ENCODE peak calls at places on chromosome 2, in four cellular contexts. U, N, J and S are unnamed samples.

GRCh38 chr2:46978696-46979095 is 63.1 kb upstream of the MCFD2 start:
- DNase-seq in U (no peak), N (no peak), J (no peak), S (no peak)

GRCh38 chr2:180124273-180124881 is 117.3 kb upstream of the CWC22 start:
- DNase-seq in J (no peak), U (no peak), N (no peak), S (no peak)

GRCh38 chr2:170770304-170771048 is at the start of gene ERICH2:
- DNase-seq in N (peak; percentile 86), U (peak; percentile 41), J (peak; percentile 87), S (peak; percentile 59)

GRCh38 chr2:164388511-164388910 is 232.8 kb downstream of the GRB14 start:
- DNase-seq in J (no peak), N (no peak), U (peak; percentile 88), S (no peak)

GRCh38 chr2:112310906-112311305 is 35.5 kb downstream of the ZC3H6 start:
- DNase-seq in U (no peak), J (no peak), N (no peak), S (no peak)

GRCh38 chr2:96119981-96120720 is 3.8 kb upstream of the ADRA2B start:
- DNase-seq in N (no peak), U (no peak), J (no peak), S (no peak)

GRCh38 chr2:30778611-30779010 is 28.6 kb downstream of the CAPN13 start:
- DNase-seq in N (no peak), J (no peak), U (no peak), S (no peak)

GRCh38 chr2:134884435-134884834 is 34.2 kb upstream of the CCNT2 start:
- DNase-seq in U (no peak), N (no peak), J (no peak), S (no peak)

GRCh38 chr2:191105082-191105481 is 45.7 kb downstream of the STAT4 start:
- DNase-seq in N (no peak), U (no peak), J (no peak), S (no peak)

GRCh38 chr2:154455201-154455600 is 243.3 kb upstream of the KCNJ3 start:
- DNase-seq in N (no peak), J (no peak), U (no peak), S (no peak)

GRCh38 chr2:191180712-191181111 is 29.9 kb upstream of the STAT4 start:
- DNase-seq in N (no peak), J (no peak), U (no peak), S (no peak)

GRCh38 chr2:32862269-32863055 is 84.3 kb upstream of the LTBP1 start:
- DNase-seq in J (no peak), U (no peak), N (no peak), S (no peak)

GRCh38 chr2:99748344-99748743 is 258.5 kb upstream of the REV1 start:
- DNase-seq in N (no peak), J (no peak), U (no peak), S (no peak)

GRCh38 chr2:105744909-105745853 is at the start of gene NCK2:
- DNase-seq in J (peak; percentile 31), N (peak; percentile 41), U (no peak), S (peak; percentile 23)

GRCh38 chr2:30958571-30959220 is 151.4 kb upstream of the CAPN13 start:
- DNase-seq in J (no peak), N (no peak), U (no peak), S (no peak)

GRCh38 chr2:36287363-36288275 is 68.0 kb upstream of the CRIM1 start:
- DNase-seq in N (no peak), U (no peak), J (no peak), S (no peak)

GRCh38 chr2:99337931-99338580 is 867 bp downstream of the EIF5B start:
- DNase-seq in N (no peak), J (no peak), U (no peak), S (no peak)

GRCh38 chr2:102664439-102665042 is 45.2 kb downstream of the SLC9A2 start:
- DNase-seq in U (peak; percentile 88), J (no peak), N (peak; percentile 61), S (no peak)

GRCh38 chr2:76270356-76270755 is 559.6 kb upstream of the GCFC2 start:
- DNase-seq in J (no peak), U (no peak), N (no peak), S (no peak)

GRCh38 chr2:172962824-172963223 is 112.8 kb upstream of the MAP3K20 start:
- DNase-seq in N (no peak), J (no peak), U (no peak), S (no peak)

GRCh38 chr2:74379851-74380789 is at the start of gene DCTN1:
- DNase-seq in U (peak; percentile 26), N (peak; percentile 43), J (peak; percentile 38), S (peak; percentile 53)

GRCh38 chr2:19349911-19350677 is 8.3 kb downstream of the OSR1 start:
- DNase-seq in U (no peak), J (peak; percentile 48), N (peak; percentile 66), S (peak; percentile 45)

GRCh38 chr2:230457073-230457768 is 41.2 kb downstream of the SP100 start:
- DNase-seq in J (no peak), U (no peak), N (no peak), S (no peak)

GRCh38 chr2:180625006-180625844 is 355.2 kb upstream of the UBE2E3 start:
- DNase-seq in N (no peak), U (peak; percentile 18), J (no peak), S (no peak)

GRCh38 chr2:230721712-230722111 is 9.1 kb downstream of the CAB39 start:
- DNase-seq in U (no peak), N (no peak), J (no peak), S (no peak)

GRCh38 chr2:180707867-180708205 is 272.6 kb upstream of the UBE2E3 start:
- DNase-seq in J (no peak), N (peak; percentile 14), U (peak; percentile 95), S (no peak)

GRCh38 chr2:241242306-241242705 is 53.8 kb downstream of the ANO7 start:
- DNase-seq in J (no peak), U (no peak), N (no peak), S (no peak)
- H3K4me3 ChIP-seq in J (no peak overlapping the region), U (no peak overlapping the region), N (no peak overlapping the region), S (no peak overlapping the region)

DNA sequence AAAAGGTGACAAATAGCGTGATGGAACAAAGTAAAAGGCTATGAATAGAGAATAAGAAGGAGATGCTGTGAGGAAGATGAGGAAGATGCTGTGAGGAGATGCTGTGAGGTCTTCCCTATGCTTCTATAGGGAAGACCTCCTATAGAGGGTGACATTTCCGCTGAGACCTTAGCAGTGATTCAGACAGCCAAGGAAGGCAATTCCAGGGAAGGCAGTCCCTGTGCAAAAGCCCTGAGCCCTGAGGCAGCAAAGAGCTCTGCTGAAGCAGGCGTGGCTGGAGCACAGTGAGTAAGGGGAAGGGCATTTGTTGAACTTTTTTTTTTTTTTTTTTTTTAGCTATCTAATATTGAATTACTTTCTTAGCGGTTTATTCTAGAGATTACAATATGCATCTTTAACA is 142.7 kb upstream of the FOSL2 start:
- DNase-seq in J (no peak), U (no peak), N (no peak), S (peak; percentile 61)
- TF ChIP-seq CTCF in J (no peak), U (no peak), N (no peak), S (no peak)

GRCh38 chr2:27079233-27080139 is 1.1 kb downstream of the EMILIN1 start:
- DNase-seq in J (no peak), U (no peak), N (no peak), S (peak; percentile 41)

GRCh38 chr2:27080603-27080938 is 2.2 kb downstream of the EMILIN1 start:
- DNase-seq in U (no peak), N (no peak), J (no peak), S (no peak)

GRCh38 chr2:27080140-27080469 is 1.7 kb downstream of the EMILIN1 start:
- DNase-seq in J (no peak), U (no peak), N (no peak), S (no peak)

GRCh38 chr2:27077231-27077630 is 1.2 kb upstream of the EMILIN1 start:
- DNase-seq in J (no peak), N (no peak), U (no peak), S (no peak)

DNA sequence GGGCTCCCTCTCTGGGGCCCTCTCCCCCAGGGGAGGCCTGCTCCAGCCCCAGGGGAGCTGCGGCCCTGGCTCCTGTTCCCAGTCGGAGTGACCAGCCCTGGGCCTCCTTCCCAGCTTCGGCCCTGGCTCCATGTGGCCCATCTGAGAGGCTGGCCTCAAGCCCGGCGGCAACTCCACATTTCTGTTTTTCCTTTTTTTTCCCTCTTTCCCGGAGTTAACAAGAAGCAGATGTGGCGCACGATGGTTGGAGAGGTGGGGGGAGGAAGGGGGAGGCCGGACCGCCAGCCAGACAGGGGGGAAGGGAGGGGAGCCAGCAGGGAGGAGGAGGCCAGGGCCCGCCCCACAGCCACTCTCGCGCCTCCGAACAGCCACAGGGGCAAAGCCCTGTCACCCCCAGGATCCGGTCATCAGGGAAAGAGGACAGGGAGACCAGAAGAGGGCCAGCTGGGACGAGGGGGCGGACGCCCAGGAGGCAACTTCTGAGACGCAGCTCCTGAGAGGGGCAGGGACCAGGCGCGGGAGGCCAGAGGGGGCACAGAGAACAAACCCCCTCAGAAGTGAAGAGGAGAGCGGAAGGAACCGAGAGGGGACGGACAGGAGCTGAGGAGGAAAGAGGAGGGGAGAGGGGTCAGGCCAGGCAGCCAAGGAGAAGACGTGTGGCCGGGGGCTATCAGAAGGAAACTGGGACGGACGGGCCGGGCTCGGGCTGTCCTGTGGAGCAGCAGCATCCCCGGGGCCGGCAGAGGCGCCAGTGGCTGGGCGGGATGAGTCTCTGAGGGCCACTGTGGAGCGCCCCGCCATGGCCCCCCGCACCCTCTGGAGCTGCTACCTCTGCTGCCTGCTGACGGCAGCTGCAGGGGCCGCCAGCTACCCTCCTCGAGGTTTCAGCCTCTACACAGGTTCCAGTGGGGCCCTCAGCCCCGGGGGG is at the start of gene EMILIN1:
- DNase-seq in N (peak; percentile 73), J (peak; percentile 43), U (no peak), S (peak; percentile 91)
- H3K4me3 ChIP-seq in N (peak within 1 kb of the TSS; percentile 37), J (peak within 1 kb of the TSS; percentile 6), U (peak within 1 kb of the TSS; percentile 8), S (peak within 1 kb of the TSS; percentile 93)

DNA sequence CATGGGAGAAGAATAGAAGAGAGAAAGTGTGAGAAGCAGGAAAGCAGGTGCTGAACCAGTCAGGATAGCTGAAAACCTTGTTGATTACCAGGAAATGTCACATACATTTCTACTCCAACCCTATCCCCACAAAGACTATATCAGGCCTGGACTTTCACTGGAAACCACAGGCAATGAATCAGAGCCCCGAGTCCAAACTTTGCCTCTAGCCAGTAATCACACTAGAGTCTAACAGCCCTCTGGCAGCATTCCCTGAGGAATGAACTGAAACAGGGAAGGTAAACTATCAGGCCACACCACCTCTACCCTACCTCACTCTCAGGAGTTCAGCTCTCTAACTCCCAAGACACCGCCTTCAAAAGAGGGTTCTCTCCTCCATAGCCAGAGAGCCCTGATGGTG is 18.7 kb upstream of the IHH start:
- DNase-seq in N (peak; percentile 77), J (no peak), U (no peak), S (no peak)
- TF ChIP-seq CTCF in N (no peak), J (no peak), U (no peak), S (no peak)